ENCODE peak calls at places on chromosomes 5 and 9, in nine cellular contexts. G is naive B cell; P is WTC11; N is stimulated activated CD8-positive, alpha-beta memory T cell treated with anti-CD3 and anti-CD28 coated beads, Interleukin-15, amount 100 ng/mL, for 24 hours; L is CD8-positive, alpha-beta memory T cell; K is stimulated activated CD4-positive, alpha-beta T cell treated with anti-CD3 and anti-CD28 coated beads, Interleukin-12 subunit alpha, Interleukin-12 subunit beta, amount 100 ng/mL, for 48 hours; J is T-cell; E is fibroblast of lung; M is body of pancreas. D is an unnamed sample.

GRCh38 chr9:7008411-7008810 is 250.6 kb downstream of the KDM4C start:
- DNase-seq in G (no peak), P (no peak), N (no peak), L (no peak), K (no peak), J (no peak), E (no peak), M (peak), D (no peak)

GRCh38 chr9:110821064-110821463 is 152.5 kb downstream of the MUSK start:
- DNase-seq in G (no peak), P (no peak), N (no peak), L (no peak), K (no peak), J (no peak), E (no peak), M (no peak), D (no peak)

GRCh38 chr9:116087246-116087645 is 66.3 kb upstream of the PAPPA start:
- DNase-seq in G (no peak), P (no peak), N (no peak), L (no peak), K (no peak), J (no peak), E (peak), M (peak), D (no peak)

GRCh38 chr5:73312146-73312871 is 136.3 kb downstream of the FOXD1 start:
- DNase-seq in G (no peak), P (peak), N (no peak), L (peak), K (no peak), J (no peak), E (peak), M (no peak), D (peak)

GRCh38 chr9:127021664-127022337 is 100.6 kb downstream of the ANGPTL2 start:
- DNase-seq in G (no peak), P (no peak), N (no peak), L (no peak), K (no peak), J (no peak), E (peak), M (peak), D (no peak)

GRCh38 chr9:87606921-87607521 is 109.4 kb downstream of the DAPK1 start:
- DNase-seq in G (no peak), P (no peak), N (no peak), L (no peak), K (no peak), J (no peak), E (peak), M (no peak), D (no peak)

GRCh38 chr5:155943516-155944407 is 383.2 kb upstream of the SGCD start:
- DNase-seq in G (no peak), P (peak), N (no peak), L (peak), K (no peak), J (peak), E (peak), M (peak), D (no peak)

GRCh38 chr9:100228352-100228869 is 124.3 kb downstream of the TEX10 start:
- DNase-seq in G (no peak), P (no peak), N (no peak), L (no peak), K (no peak), J (no peak), E (no peak), M (no peak), D (no peak)

GRCh38 chr5:157245477-157245876 is 20.4 kb upstream of the CYFIP2 start:
- DNase-seq in G (no peak), P (no peak), N (no peak), L (no peak), K (no peak), J (no peak), E (peak), M (no peak), D (no peak)

GRCh38 chr5:95261369-95262175 is 23.3 kb downstream of the MCTP1 start:
- DNase-seq in G (no peak), P (no peak), N (no peak), L (no peak), K (no peak), J (no peak), E (peak), M (no peak), D (no peak)

GRCh38 chr9:84898188-84898587 is 228.7 kb downstream of the NTRK2 start:
- DNase-seq in G (no peak), P (no peak), N (no peak), L (no peak), K (no peak), J (no peak), E (no peak), M (no peak), D (no peak)

GRCh38 chr9:111375062-111375461 is 45.0 kb upstream of the OR2K2 start:
- DNase-seq in G (no peak), P (no peak), N (no peak), L (no peak), K (no peak), J (no peak), E (no peak), M (no peak), D (no peak)

GRCh38 chr5:174834081-174834480 is 109.7 kb downstream of the MSX2 start:
- DNase-seq in G (no peak), P (no peak), N (no peak), L (no peak), K (no peak), J (no peak), E (no peak), M (no peak), D (no peak)

GRCh38 chr5:143037071-143037470 is 266.9 kb downstream of the ARHGAP26 start:
- DNase-seq in G (no peak), P (no peak), N (no peak), L (no peak), K (no peak), J (no peak), E (peak), M (peak), D (no peak)

GRCh38 chr5:139669681-139670368 is 21.7 kb downstream of the CXXC5 start:
- DNase-seq in G (peak), P (no peak), N (no peak), L (peak), K (no peak), J (no peak), E (no peak), M (peak), D (peak)

GRCh38 chr5:173513521-173513991 is 102.9 kb downstream of the BOD1 start:
- DNase-seq in G (no peak), P (no peak), N (no peak), L (no peak), K (no peak), J (no peak), E (peak), M (no peak), D (no peak)

GRCh38 chr5:164235176-164235914 is 729.9 kb downstream of the MAT2B start:
- DNase-seq in G (no peak), P (no peak), N (no peak), L (no peak), K (no peak), J (no peak), E (peak), M (no peak), D (no peak)

D was measured in naive thymus-derived CD8-positive, alpha-beta T cell.